ENCODE peak calls at places on chromosomes 13 and 19, in six cellular contexts. S is K562, Z is upper lobe of left lung, R is ovary, W is adrenal gland, U is IMR-90. A is an unnamed sample. For H3K36me3, the result is how much of the 10 kb centered on the place peaks cover.

GRCh38 chr19:39595950-39596349 is 6.4 kb upstream of the LGALS13 start:
- DNase-seq in S (no peak), Z (no peak), R (no peak), W (no peak), U (no peak), A (no peak)

GRCh38 chr19:49363265-49364082 is at the start of gene DKKL1:
- DNase-seq in S (peak), Z (peak), R (peak), W (peak), U (peak), A (peak)

GRCh38 chr19:51461723-51462161 is 3.5 kb upstream of the SIGLEC8 start:
- DNase-seq in S (no peak), Z (peak), R (no peak), W (peak), U (no peak), A (no peak)

GRCh38 chr13:113995051-113995601 is 21.2 kb upstream of the C13orf46 start:
- DNase-seq in S (no peak), Z (no peak), R (no peak), W (no peak), U (no peak), A (no peak)

GRCh38 chr13:105159794-105160193 is 1375.7 kb downstream of the EFNB2 start:
- DNase-seq in S (no peak), Z (no peak), R (no peak), W (no peak), U (no peak), A (no peak)

GRCh38 chr19:49335071-49335783 is at the start of gene CD37:
- DNase-seq in S (peak), Z (peak), R (peak), W (no peak), U (no peak), A (no peak)

GRCh38 chr19:13164370-13165090 is 14.3 kb downstream of the IER2 start:
- DNase-seq in S (peak), Z (no peak), R (peak), W (peak), U (peak), A (no peak)

GRCh38 chr13:113291997-113292862 is 4.8 kb upstream of the LAMP1 start:
- DNase-seq in S (peak), Z (peak), R (peak), W (peak), U (peak), A (no peak)

GRCh38 chr13:91946498-91947070 is 548.2 kb downstream of the GPC5 start:
- DNase-seq in S (peak), Z (no peak), R (no peak), W (no peak), U (peak), A (no peak)

GRCh38 chr13:94914829-94915228 is 202.5 kb upstream of the SOX21 start:
- DNase-seq in S (no peak), Z (no peak), R (no peak), W (no peak), U (no peak), A (no peak)

GRCh38 chr19:1168877-1169791 is 4.9 kb downstream of the SBNO2 start:
- DNase-seq in S (no peak), Z (no peak), R (peak), W (peak), U (peak), A (no peak)

GRCh38 chr13:60329221-60329983 is 67.6 kb upstream of the TDRD3 start:
- DNase-seq in S (peak), Z (peak), R (no peak), W (peak), U (peak), A (no peak)

GRCh38 chr13:21109168-21109567 is 47.8 kb upstream of the LATS2 start:
- DNase-seq in S (no peak), Z (no peak), R (no peak), W (no peak), U (no peak), A (no peak)

GRCh38 chr13:102724923-102725322 is 30.1 kb upstream of the METTL21C start:
- DNase-seq in S (peak), Z (no peak), R (no peak), W (no peak), U (peak), A (no peak)

GRCh38 chr13:26837997-26838396 is 77.4 kb upstream of the GPR12 start:
- DNase-seq in S (no peak), Z (no peak), R (no peak), W (peak), U (no peak), A (no peak)

GRCh38 chr19:47729468-47729798 is 15.9 kb upstream of the NOP53 start:
- DNase-seq in S (peak), Z (peak), R (peak), W (no peak), U (peak), A (peak)

GRCh38 chr13:114235697-114236096 is 1.0 kb downstream of the CDC16 start:
- DNase-seq in S (no peak), Z (no peak), R (no peak), W (peak), U (no peak), A (no peak)

GRCh38 chr19:34366670-34367423 is 1.9 kb downstream of the GPI start:
- DNase-seq in S (no peak), Z (no peak), R (no peak), W (peak), U (peak), A (no peak)

GRCh38 chr13:77583551-77583950 is 48.0 kb downstream of the SCEL start:
- DNase-seq in S (no peak), Z (no peak), R (no peak), W (no peak), U (no peak), A (no peak)

GRCh38 chr19:27718262-27718661 is 1494.7 kb downstream of the UQCRFS1 start:
- DNase-seq in S (no peak), Z (no peak), R (no peak), W (no peak), U (no peak), A (no peak)

GRCh38 chr19:27720155-27720554 is 1492.8 kb downstream of the UQCRFS1 start:
- DNase-seq in S (no peak), Z (no peak), R (no peak), W (no peak), U (no peak), A (no peak)

GRCh38 chr19:27719034-27719433 is 1493.9 kb downstream of the UQCRFS1 start:
- DNase-seq in S (no peak), Z (no peak), R (no peak), W (no peak), U (no peak), A (no peak)

GRCh38 chr19:27717825-27718224 is 1495.1 kb downstream of the UQCRFS1 start:
- DNase-seq in S (no peak), Z (no peak), R (no peak), W (no peak), U (no peak), A (no peak)

GRCh38 chr19:27722625-27723024 is 1490.3 kb downstream of the UQCRFS1 start:
- DNase-seq in S (no peak), Z (no peak), R (no peak), W (no peak), U (no peak), A (no peak)
- TF ChIP-seq CTCF in S (no peak), Z (no peak), R (no peak), W (no peak), U (no peak), A (no peak)

DNA sequence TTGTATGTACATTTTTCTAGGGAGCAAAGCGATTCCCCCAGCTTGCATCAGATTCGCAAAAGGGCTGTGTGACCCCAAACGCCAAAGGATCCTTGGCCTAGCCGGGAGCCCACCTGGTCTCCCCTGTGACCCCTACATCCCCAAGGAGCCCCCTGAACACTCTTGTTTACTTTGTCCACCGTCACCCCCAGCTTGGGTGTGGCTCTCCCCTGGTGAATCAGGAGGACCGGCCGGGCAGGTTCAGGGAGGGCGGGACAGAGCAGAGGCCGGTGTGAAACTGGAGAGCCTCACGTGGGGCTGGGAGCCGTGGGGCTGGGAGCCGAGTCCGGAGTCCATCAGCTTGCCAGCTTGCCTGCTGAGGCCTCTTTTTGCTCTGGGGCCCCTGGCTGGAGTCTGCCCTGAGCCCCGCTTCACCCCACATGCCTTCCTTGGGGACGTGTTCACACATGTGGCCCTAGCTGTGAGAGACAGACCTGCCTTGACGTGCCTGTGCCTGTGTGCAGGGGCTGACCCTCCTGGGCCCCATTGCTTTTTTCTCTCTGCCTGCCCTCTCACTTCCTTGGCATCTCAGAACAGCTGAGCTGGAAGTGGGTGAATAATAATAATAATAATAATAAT is 2.0 kb downstream of the ITPKC start:
- DNase-seq in S (peak), Z (peak), R (peak), W (peak), U (peak), A (peak)
- TF ChIP-seq POLR2A in S (no peak), Z (no peak), R (peak), W (peak), U (peak), A (peak)

GRCh38 chr19:4264812-4265211 is 14.3 kb upstream of the SHD start:
- DNase-seq in S (no peak), Z (no peak), R (no peak), W (no peak), U (no peak), A (no peak)
- H3K36me3 ChIP-seq in S (under half), Z (half or more), R (under half), W (under half), U (under half), A (half or more)

GRCh38 chr19:44779150-44779549 is 1.5 kb downstream of the CBLC start:
- DNase-seq in S (no peak), Z (no peak), R (no peak), W (no peak), U (no peak), A (no peak)

GRCh38 chr19:44774614-44775013 is 3.1 kb upstream of the CBLC start:
- DNase-seq in S (no peak), Z (no peak), R (no peak), W (no peak), U (no peak), A (no peak)

GRCh38 chr19:44775676-44776240 is 1.9 kb upstream of the CBLC start:
- DNase-seq in S (no peak), Z (no peak), R (no peak), W (no peak), U (no peak), A (no peak)

GRCh38 chr19:44776402-44777096 is 1.1 kb upstream of the CBLC start:
- DNase-seq in S (no peak), Z (peak), R (no peak), W (no peak), U (no peak), A (no peak)

GRCh38 chr19:44777715-44778347 is at the start of gene CBLC:
- DNase-seq in S (peak), Z (peak), R (peak), W (peak), U (no peak), A (no peak)
- TF ChIP-seq CTCF in S (peak), Z (peak), R (no peak), W (no peak), U (no peak), A (no peak)

GRCh38 chr19:2546128-2547032 is 70.5 kb downstream of the GADD45B start:
- DNase-seq in S (no peak), Z (peak), R (peak), W (peak), U (no peak), A (peak)
- TF ChIP-seq POLR2A in S (no peak), Z (no peak), R (no peak), W (peak), U (no peak), A (no peak)

GRCh38 chr19:15372891-15373301 is 6.7 kb downstream of the AKAP8 start:
- DNase-seq in S (no peak), Z (no peak), R (no peak), W (no peak), U (no peak), A (no peak)
- H3K36me3 ChIP-seq in S (half or more), Z (half or more), R (under half), W (under half), U (half or more), A (under half)

GRCh38 chr19:22426901-22427300 is 4.8 kb upstream of the ZNF98 start:
- DNase-seq in S (no peak), Z (no peak), R (no peak), W (no peak), U (no peak), A (no peak)
- TF ChIP-seq CTCF in S (no peak), Z (no peak), R (no peak), W (no peak), U (no peak), A (no peak)

GRCh38 chr19:52527134-52527953 is at the start of gene ZNF808:
- DNase-seq in S (peak), Z (peak), R (peak), W (peak), U (peak), A (peak)
- TF ChIP-seq POLR2A in S (peak), Z (peak), R (peak), W (peak), U (peak), A (no peak)

GRCh38 chr19:24065243-24065642 is 21.7 kb upstream of the ZNF254 start:
- DNase-seq in S (no peak), Z (no peak), R (no peak), W (no peak), U (no peak), A (no peak)
- H3K36me3 ChIP-seq in S (under half), Z (under half), R (under half), W (under half), U (under half), A (half or more)

DNA sequence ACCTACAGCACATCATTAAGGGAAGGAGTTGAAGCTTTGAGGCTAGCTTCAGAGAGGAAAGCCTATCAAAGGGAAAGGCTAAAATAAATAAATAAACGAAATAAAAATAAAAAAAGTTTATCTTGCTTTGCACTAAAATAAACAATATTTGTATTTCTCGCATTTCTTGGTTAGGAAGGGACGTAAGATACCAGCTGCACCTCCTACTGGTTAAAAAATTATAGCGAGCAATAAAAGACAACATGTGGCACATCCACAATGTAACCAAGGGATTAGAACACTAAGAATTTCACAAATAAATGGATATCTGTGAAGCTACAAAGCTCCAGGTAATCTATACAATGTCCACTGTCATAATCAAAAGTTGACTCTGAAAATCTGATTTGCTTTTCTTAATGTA is 194.5 kb downstream of the DACH1 start:
- DNase-seq in S (no peak), Z (no peak), R (no peak), W (no peak), U (peak), A (no peak)
- TF ChIP-seq CTCF in S (no peak), Z (no peak), R (no peak), W (no peak), U (peak), A (no peak)

A was measured in tibial nerve.